ENCODE peak calls at places on chromosomes 3 and 15, in six cellular contexts. H, J, F, C, X and Z are unnamed samples.

GRCh38 chr15:74433592-74434259 is at the start of gene SEMA7A:
- DNase-seq in H (no peak), F (peak), J (peak), C (peak), X (peak), Z (peak)

GRCh38 chr15:36882487-36883108 is 217.8 kb downstream of the MEIS2 start:
- DNase-seq in H (no peak), J (no peak), F (peak), C (peak), X (no peak), Z (no peak)

GRCh38 chr15:68307131-68307928 is 29.8 kb downstream of the FEM1B start:
- DNase-seq in X (peak), C (no peak), J (no peak), H (no peak), F (no peak), Z (peak)

GRCh38 chr15:60591491-60592385 is 112.8 kb upstream of the ICE2 start:
- DNase-seq in J (peak), C (peak), X (no peak), F (peak), H (no peak), Z (peak)

GRCh38 chr15:99279290-99279689 is 28.0 kb downstream of the LRRC28 start:
- DNase-seq in J (no peak), F (no peak), X (no peak), H (no peak), C (no peak), Z (no peak)

GRCh38 chr3:190338717-190339116 is 16.5 kb upstream of the CLDN1 start:
- DNase-seq in F (peak), H (no peak), C (no peak), X (no peak), J (no peak), Z (no peak)

GRCh38 chr3:123344175-123344908 is 104.5 kb downstream of the ADCY5 start:
- DNase-seq in F (no peak), X (no peak), J (no peak), C (peak), H (no peak), Z (peak)

GRCh38 chr3:10303105-10303504 is 10.4 kb upstream of the GHRL start:
- DNase-seq in J (no peak), H (no peak), C (no peak), F (no peak), X (no peak), Z (no peak)

GRCh38 chr3:159879598-159879997 is 109.0 kb upstream of the IL12A start:
- DNase-seq in J (no peak), H (no peak), F (no peak), X (no peak), C (no peak), Z (no peak)

GRCh38 chr15:67030036-67030762 is 35.2 kb upstream of the SMAD3 start:
- DNase-seq in H (no peak), C (peak), F (no peak), X (no peak), J (no peak), Z (no peak)

GRCh38 chr3:108119398-108120109 is 28.7 kb upstream of the CD47 start:
- DNase-seq in C (no peak), H (no peak), F (no peak), J (no peak), X (no peak), Z (no peak)
- TF ChIP-seq POLR2AphosphoS5 in C (no peak), H (no peak), F (no peak), J (no peak), X (no peak), Z (no peak)

GRCh38 chr3:119628390-119628789 is 30.7 kb downstream of the PLA1A start:
- DNase-seq in X (no peak), H (no peak), F (no peak), C (no peak), J (no peak), Z (no peak)
- TF ChIP-seq POLR2AphosphoS5 in X (no peak), H (no peak), F (no peak), C (no peak), J (no peak), Z (no peak)

DNA sequence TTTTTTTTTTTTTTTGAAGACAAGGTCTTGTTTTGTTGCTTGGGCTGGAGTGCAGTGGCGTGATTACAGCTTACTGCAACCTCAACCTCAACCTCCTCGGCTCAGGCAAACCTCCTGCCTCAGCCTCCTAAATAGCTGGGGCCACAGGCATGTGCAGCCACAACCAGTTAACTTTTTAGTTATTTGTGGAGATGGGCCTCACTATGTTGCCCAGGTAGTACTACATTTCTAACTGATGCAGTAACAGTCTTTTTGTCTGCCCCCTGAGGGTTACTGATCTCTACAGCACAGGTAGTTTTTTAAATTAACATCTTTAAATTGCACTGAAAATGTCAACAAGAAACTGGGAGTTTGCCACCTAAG is 3.4 kb upstream of the LMLN start:
- DNase-seq in J (no peak), C (no peak), F (no peak), X (no peak), H (no peak), Z (no peak)
- TF ChIP-seq POLR2AphosphoS5 in J (peak), C (no peak), F (no peak), X (no peak), H (no peak), Z (no peak)

GRCh38 chr3:67031986-67032385 is 33.9 kb downstream of the KBTBD8 start:
- DNase-seq in H (no peak), X (no peak), C (no peak), J (no peak), F (no peak), Z (no peak)

GRCh38 chr3:67037615-67038014 is 39.5 kb downstream of the KBTBD8 start:
- DNase-seq in H (no peak), C (no peak), J (no peak), F (no peak), X (no peak), Z (no peak)

GRCh38 chr3:67030785-67031740 is 33.0 kb downstream of the KBTBD8 start:
- DNase-seq in F (no peak), X (no peak), H (no peak), J (no peak), C (no peak), Z (no peak)

GRCh38 chr3:67034371-67034770 is 36.3 kb downstream of the KBTBD8 start:
- DNase-seq in C (no peak), J (no peak), H (no peak), X (no peak), F (no peak), Z (no peak)

GRCh38 chr3:67033091-67033490 is 35.0 kb downstream of the KBTBD8 start:
- DNase-seq in J (no peak), H (no peak), C (no peak), F (no peak), X (no peak), Z (no peak)
- TF ChIP-seq POLR2AphosphoS5 in J (no peak), H (no peak), C (no peak), F (no peak), X (no peak), Z (no peak)

GRCh38 chr3:7400360-7400759 is 539.4 kb downstream of the GRM7 start:
- DNase-seq in F (no peak), J (no peak), H (no peak), C (no peak), X (no peak), Z (no peak)
- TF ChIP-seq POLR2AphosphoS5 in F (no peak), J (no peak), H (no peak), C (no peak), X (no peak), Z (no peak)

DNA sequence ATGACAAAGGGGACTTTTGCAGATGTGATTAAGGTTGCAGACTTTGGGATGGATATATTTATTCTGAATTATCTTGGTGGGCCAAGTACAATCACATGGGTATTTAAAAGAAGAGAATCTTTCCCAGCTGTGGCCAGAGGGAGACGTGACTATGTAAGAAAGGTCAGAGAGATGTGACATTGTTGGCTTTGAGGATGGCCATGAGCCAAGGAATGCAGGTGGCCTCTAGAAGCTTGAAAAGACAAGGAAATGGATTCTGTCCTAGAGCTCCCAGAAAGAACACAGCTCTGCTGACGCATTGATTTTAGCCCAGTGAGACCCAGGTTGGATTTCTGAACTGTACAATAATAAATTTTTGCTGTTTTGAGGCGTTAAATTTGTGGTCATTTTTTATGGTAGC is 616.0 kb upstream of the TBL1XR1 start:
- DNase-seq in X (peak), J (no peak), H (no peak), C (no peak), F (peak), Z (no peak)
- TF ChIP-seq POLR2AphosphoS5 in X (peak), J (no peak), H (no peak), C (no peak), F (no peak), Z (no peak)

GRCh38 chr3:77240072-77240650 is 200.3 kb downstream of the ROBO2 start:
- DNase-seq in H (no peak), X (no peak), F (no peak), J (no peak), C (no peak), Z (no peak)

GRCh38 chr3:77232557-77232956 is 192.7 kb downstream of the ROBO2 start:
- DNase-seq in F (no peak), J (no peak), H (no peak), X (no peak), C (no peak), Z (no peak)

DNA sequence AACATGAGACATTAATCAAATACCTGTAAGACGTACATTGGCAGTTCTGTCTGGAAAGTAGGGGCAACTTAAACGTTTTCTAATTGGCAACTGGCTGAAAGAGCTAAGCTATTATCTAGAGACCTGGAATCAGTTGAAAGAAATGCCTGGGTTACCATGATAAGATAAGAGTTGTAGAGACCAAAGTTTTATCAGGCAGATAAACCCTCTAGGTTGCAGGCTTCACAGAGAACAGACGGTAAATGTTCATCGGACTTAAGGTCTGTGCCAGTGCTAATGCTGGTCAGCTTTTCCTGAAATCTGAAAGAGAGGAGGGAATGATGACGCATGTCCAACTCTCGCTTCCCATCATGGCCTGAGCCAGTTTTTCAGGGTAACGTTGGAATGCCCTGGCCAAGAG is 196.2 kb downstream of the ROBO2 start:
- DNase-seq in F (no peak), J (no peak), C (no peak), H (no peak), X (no peak), Z (no peak)
- TF ChIP-seq POLR2AphosphoS5 in F (no peak), J (no peak), C (no peak), H (no peak), X (no peak), Z (no peak)

DNA sequence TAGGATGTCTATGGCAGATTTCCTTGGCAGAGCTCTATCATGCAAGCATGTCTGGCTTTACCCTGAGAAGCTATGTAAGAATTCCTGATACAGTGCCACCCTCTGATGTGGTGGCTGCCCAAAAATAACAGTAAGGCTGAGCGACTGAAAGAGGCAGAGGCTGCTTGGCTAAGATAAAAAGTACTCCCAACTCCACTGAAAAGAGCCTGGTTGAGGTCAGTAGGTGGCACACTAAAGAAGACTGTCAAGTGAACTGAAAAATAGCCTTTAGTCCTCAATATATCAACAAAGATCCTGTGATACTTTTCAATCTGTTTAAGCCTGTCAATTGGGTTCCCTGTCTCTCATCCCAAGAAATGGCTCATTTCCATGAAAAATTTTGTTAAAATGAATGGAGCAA is 31.7 kb downstream of the BTLA start:
- DNase-seq in H (no peak), X (no peak), C (no peak), J (no peak), F (no peak), Z (no peak)
- TF ChIP-seq POLR2AphosphoS5 in H (no peak), X (no peak), C (no peak), J (no peak), F (no peak), Z (no peak)